ENCODE peak calls at places on chromosomes 5 and 9, in six cellular contexts. H is HCT116, X is H54, D is body of pancreas, V is suprapubic skin, A is heart left ventricle. P is an unnamed sample.

GRCh38 chr5:11069041-11069440 is 308.0 kb upstream of the DAP start:
- DNase-seq in A (no peak), H (no peak), V (no peak), D (no peak), X (no peak), P (no peak)

GRCh38 chr5:389197-389821 is 53.7 kb upstream of the EXOC3 start:
- DNase-seq in X (no peak), V (peak), D (no peak), A (no peak), H (no peak), P (no peak)

GRCh38 chr9:90189306-90189705 is 453.3 kb downstream of the DIRAS2 start:
- DNase-seq in X (no peak), H (no peak), V (no peak), A (no peak), D (no peak), P (no peak)

GRCh38 chr5:172420215-172420934 is 34.0 kb downstream of the SH3PXD2B start:
- DNase-seq in D (peak), H (peak), V (no peak), A (peak), X (peak), P (no peak)

GRCh38 chr5:121263456-121263855 is 588.2 kb upstream of the FTMT start:
- DNase-seq in H (no peak), X (no peak), V (no peak), D (no peak), A (no peak), P (no peak)

GRCh38 chr5:38796739-38797108 is 49.1 kb upstream of the OSMR start:
- DNase-seq in X (no peak), H (no peak), A (no peak), V (no peak), D (no peak), P (no peak)

GRCh38 chr5:153831976-153832375 is 206.7 kb downstream of the FAM114A2 start:
- DNase-seq in V (no peak), A (no peak), D (no peak), X (peak), H (peak), P (peak)

GRCh38 chr9:130122465-130122864 is 49.7 kb upstream of the NCS1 start:
- DNase-seq in D (no peak), A (no peak), V (no peak), X (no peak), H (no peak), P (no peak)

GRCh38 chr5:154755361-154756202 is at the start of gene LARP1:
- DNase-seq in V (no peak), D (peak), A (peak), H (no peak), X (peak), P (peak)

GRCh38 chr9:133528001-133528886 is 3.5 kb upstream of the MYMK start:
- DNase-seq in H (no peak), V (no peak), X (no peak), A (no peak), D (peak), P (no peak)

GRCh38 chr9:38421498-38422211 is 2.6 kb downstream of the IGFBPL1 start:
- DNase-seq in D (no peak), A (no peak), X (no peak), H (no peak), V (no peak), P (no peak)

GRCh38 chr5:34813473-34813872 is 25.5 kb upstream of the TTC23L start:
- DNase-seq in A (no peak), D (no peak), H (no peak), X (no peak), V (no peak), P (no peak)

GRCh38 chr9:129712595-129713524 is 40.0 kb downstream of the PTGES start:
- DNase-seq in V (no peak), A (no peak), X (no peak), D (no peak), H (no peak), P (no peak)

GRCh38 chr5:883475-884181 is 9.0 kb downstream of the BRD9 start:
- DNase-seq in H (no peak), X (no peak), V (peak), A (no peak), D (no peak), P (no peak)

GRCh38 chr9:96398582-96399334 is 15.2 kb upstream of the SLC35D2 start:
- DNase-seq in V (no peak), H (no peak), A (no peak), D (no peak), X (no peak), P (no peak)

GRCh38 chr5:159097461-159098284 is 2.0 kb downstream of the EBF1 start:
- DNase-seq in X (no peak), D (peak), H (no peak), V (no peak), A (peak), P (no peak)

GRCh38 chr9:137665697-137666504 is 47.1 kb downstream of the EHMT1 start:
- DNase-seq in A (no peak), D (no peak), X (no peak), V (no peak), H (no peak), P (no peak)

GRCh38 chr9:94135222-94135621 is 51.0 kb downstream of the PTPDC1 start:
- DNase-seq in H (no peak), V (no peak), D (no peak), A (peak), X (no peak), P (no peak)

GRCh38 chr9:89562186-89562814 is 42.5 kb upstream of the GADD45G start:
- DNase-seq in X (no peak), V (no peak), A (no peak), H (no peak), D (no peak), P (no peak)

GRCh38 chr5:135193213-135194125 is 159.4 kb upstream of the PITX1 start:
- DNase-seq in V (no peak), X (no peak), A (no peak), H (no peak), D (no peak), P (no peak)

GRCh38 chr9:137588891-137589290 is 1.4 kb downstream of the ZMYND19 start:
- DNase-seq in X (no peak), H (no peak), V (no peak), A (no peak), D (no peak), P (no peak)

GRCh38 chr5:122772446-122772845 is 2.4 kb upstream of the SNX2 start:
- DNase-seq in X (no peak), D (no peak), V (no peak), A (no peak), H (no peak), P (no peak)

GRCh38 chr5:14893351-14893750 is 21.8 kb upstream of the ANKH start:
- DNase-seq in A (no peak), D (no peak), V (no peak), H (no peak), X (no peak), P (no peak)

GRCh38 chr9:93230185-93230584 is 46.2 kb downstream of the WNK2 start:
- DNase-seq in A (no peak), V (no peak), D (no peak), X (no peak), H (no peak), P (no peak)

GRCh38 chr5:78509884-78510769 is 138.4 kb downstream of the LHFPL2 start:
- DNase-seq in A (peak), H (no peak), V (peak), X (no peak), D (peak), P (peak)

GRCh38 chr5:180127682-180128670 is 56.4 kb upstream of the RNF130 start:
- DNase-seq in V (peak), D (no peak), H (no peak), X (no peak), A (no peak), P (no peak)

GRCh38 chr9:118609355-118610044 is 759.7 kb downstream of the BRINP1 start:
- DNase-seq in A (no peak), H (no peak), X (peak), V (no peak), D (no peak), P (no peak)

GRCh38 chr5:97838214-97838613 is 655.2 kb upstream of the RIOK2 start:
- DNase-seq in A (no peak), X (peak), V (no peak), D (no peak), H (peak), P (no peak)

GRCh38 chr5:15442183-15442550 is 57.8 kb upstream of the FBXL7 start:
- DNase-seq in H (no peak), X (no peak), V (no peak), D (no peak), A (no peak), P (no peak)

GRCh38 chr9:71858102-71858798 is 52.7 kb downstream of the ABHD17B start:
- DNase-seq in X (no peak), D (no peak), A (no peak), V (no peak), H (no peak), P (no peak)

GRCh38 chr5:56357426-56357825 is 124.3 kb upstream of the ANKRD55 start:
- DNase-seq in V (no peak), X (no peak), D (no peak), H (no peak), A (no peak), P (no peak)

GRCh38 chr5:151574597-151574996 is 16.5 kb downstream of the FAT2 start:
- DNase-seq in H (no peak), V (peak), X (no peak), A (no peak), D (no peak), P (no peak)

GRCh38 chr9:121735065-121735791 is 83.8 kb downstream of the DAB2IP start:
- DNase-seq in A (no peak), V (no peak), X (peak), H (no peak), D (no peak), P (peak)

GRCh38 chr9:22257026-22257425 is 189.6 kb upstream of the DMRTA1 start:
- DNase-seq in H (no peak), X (no peak), A (no peak), V (no peak), D (no peak), P (no peak)

GRCh38 chr9:35111006-35111933 is 4.4 kb downstream of the ATOSB start:
- DNase-seq in V (peak), X (peak), D (peak), H (peak), A (peak), P (peak)

GRCh38 chr5:53342261-53342660 is 138.2 kb upstream of the FST start:
- DNase-seq in V (no peak), H (no peak), X (no peak), A (no peak), D (no peak), P (no peak)

GRCh38 chr9:98822661-98823060 is 15.2 kb downstream of the GALNT12 start:
- DNase-seq in V (no peak), X (no peak), A (no peak), D (no peak), H (no peak), P (no peak)

GRCh38 chr5:132215329-132215728 is 12.3 kb downstream of the P4HA2 start:
- DNase-seq in X (peak), A (peak), D (peak), H (no peak), V (peak), P (no peak)
- TF ChIP-seq POLR2A in X (peak), A (peak), D (peak), H (no peak), V (no peak), P (no peak)

GRCh38 chr9:91424403-91425176 is 958 bp upstream of the NFIL3 start:
- DNase-seq in H (no peak), V (peak), X (peak), D (peak), A (peak), P (peak)

GRCh38 chr9:91425270-91425669 is 1.6 kb upstream of the NFIL3 start:
- DNase-seq in D (no peak), X (no peak), A (no peak), H (no peak), V (no peak), P (no peak)

GRCh38 chr9:91421987-91422765 is 1.5 kb downstream of the NFIL3 start:
- DNase-seq in V (no peak), X (peak), H (no peak), D (peak), A (no peak), P (peak)

GRCh38 chr9:91422832-91423711 is 560 bp downstream of the NFIL3 start:
- DNase-seq in H (no peak), D (peak), V (peak), X (peak), A (peak), P (peak)

DNA sequence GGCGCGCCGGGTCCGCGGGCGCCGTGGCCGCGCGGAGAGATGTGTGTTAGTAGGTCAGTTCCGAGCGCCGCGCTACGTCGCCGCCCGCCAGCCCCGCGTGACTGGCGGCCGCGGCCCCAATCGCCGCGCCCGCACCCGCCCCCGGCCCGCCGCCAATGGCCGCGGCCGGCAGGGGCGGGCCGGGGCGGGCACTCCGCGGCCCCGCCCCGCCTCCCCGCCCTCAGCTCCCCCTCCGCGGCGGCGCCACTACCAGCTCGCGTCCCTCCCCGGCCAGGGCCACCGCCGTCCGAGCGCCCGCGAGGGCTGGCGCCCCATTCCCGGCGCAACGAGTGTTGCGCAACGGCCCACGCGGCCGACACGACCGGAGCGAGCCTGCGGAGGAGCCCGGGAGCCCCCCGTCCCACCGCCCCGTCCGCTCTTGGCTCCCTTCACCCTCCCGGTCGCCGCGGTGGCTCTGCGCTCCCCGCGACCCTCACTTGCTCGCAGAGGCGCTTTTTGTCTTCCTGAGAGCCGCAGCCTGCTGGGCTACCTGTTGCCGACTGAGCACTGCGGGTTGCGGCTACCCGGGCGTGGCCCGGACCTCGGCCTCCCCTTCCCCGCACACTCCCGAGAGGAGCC is at the start of gene NFIL3:
- DNase-seq in D (peak), V (peak), H (no peak), A (peak), X (peak), P (peak)
- TF ChIP-seq POLR2A in D (peak), V (peak), H (peak), A (peak), X (peak), P (no peak)

DNA sequence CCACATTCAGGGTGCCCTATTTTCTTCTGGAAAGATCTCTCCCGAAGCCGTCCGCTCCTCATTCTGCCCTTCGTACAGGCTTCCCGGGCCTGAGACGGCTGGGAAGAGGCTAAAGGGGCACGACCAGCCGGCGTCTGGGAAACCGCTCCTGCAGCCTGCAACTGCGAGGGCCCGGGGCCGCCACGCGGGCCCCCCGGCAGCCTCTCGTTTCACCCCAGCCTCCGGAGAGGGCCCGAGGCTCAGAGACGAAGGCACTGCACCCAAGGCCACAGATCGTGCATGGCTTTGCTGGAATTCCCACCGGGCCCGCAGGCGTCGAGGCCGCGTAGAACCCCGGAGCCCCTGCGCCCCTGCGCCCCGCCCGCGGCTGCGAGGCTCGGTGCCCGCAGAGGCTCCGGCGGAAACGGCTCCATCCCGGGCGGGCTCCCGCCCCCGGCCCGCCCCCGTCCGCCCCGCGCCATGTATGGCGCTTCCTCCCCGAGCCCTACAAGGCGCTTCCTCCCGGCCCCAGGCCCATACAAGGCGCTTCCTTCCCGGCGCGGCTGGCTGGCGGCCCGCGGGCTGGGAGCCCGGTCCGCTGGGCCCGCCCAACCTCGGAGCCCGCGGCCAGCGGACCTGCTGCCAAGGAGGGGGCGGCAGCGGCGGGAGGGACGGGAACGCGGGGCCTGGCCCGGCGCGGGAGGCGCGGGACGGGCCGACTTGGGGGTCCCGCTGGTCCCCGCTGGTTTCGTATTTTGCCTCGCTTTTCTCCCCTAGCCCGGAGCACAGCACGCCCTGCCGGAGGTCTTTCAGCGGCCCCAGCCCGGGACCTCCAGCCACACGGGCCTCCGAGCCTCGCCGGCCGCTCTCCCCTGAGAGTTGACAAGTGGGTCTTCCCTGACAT is 26.6 kb downstream of the EGR1 start:
- DNase-seq in H (peak), X (peak), A (peak), D (peak), V (peak), P (peak)
- TF ChIP-seq POLR2A in H (peak), X (no peak), A (no peak), D (peak), V (no peak), P (peak)

GRCh38 chr9:108855529-108855886 is 278 bp downstream of the ACTL7B start:
- DNase-seq in X (no peak), A (no peak), H (no peak), D (no peak), V (no peak), P (no peak)

GRCh38 chr9:108852089-108852488 is 3.7 kb downstream of the ACTL7B start:
- DNase-seq in A (no peak), X (no peak), H (no peak), D (no peak), V (no peak), P (no peak)

GRCh38 chr9:108854641-108855528 is 901 bp downstream of the ACTL7B start:
- DNase-seq in V (no peak), H (no peak), A (no peak), D (no peak), X (no peak), P (no peak)

GRCh38 chr9:108855888-108856287 is at the start of gene ACTL7B:
- DNase-seq in V (no peak), D (no peak), A (no peak), H (no peak), X (no peak), P (no peak)

DNA sequence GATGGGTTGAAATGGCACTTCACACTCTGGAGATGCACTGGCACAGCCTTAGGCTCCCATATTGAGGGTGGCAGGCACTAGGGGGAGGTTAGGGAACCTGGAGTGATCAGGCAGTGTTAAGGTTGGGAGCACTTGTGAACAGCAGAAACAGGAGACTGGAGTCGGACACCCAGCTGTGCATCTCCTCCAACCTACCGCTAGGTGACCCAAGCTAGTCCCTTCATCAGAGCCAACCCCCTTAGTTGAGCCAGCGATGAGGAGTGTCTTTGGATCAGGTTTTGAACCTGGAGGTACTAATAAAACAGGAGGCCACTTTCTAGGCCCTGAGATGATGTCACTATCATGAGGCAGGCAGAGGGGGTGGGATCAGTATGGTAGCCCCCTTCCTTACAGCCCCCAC is 1.7 kb downstream of the ACTL7B start:
- DNase-seq in V (no peak), X (no peak), A (no peak), D (no peak), H (no peak), P (no peak)
- TF ChIP-seq POLR2A in V (no peak), X (no peak), A (no peak), D (no peak), H (no peak), P (no peak)

GRCh38 chr5:76755779-76756637 is 40.1 kb downstream of the F2R start:
- DNase-seq in X (no peak), D (no peak), A (no peak), V (no peak), H (no peak), P (no peak)
- TF ChIP-seq POLR2A in X (no peak), D (no peak), A (no peak), V (no peak), H (no peak), P (no peak)

GRCh38 chr9:31137850-31138160 is 1246.6 kb upstream of the ACO1 start:
- DNase-seq in H (no peak), A (no peak), D (no peak), X (no peak), V (no peak), P (no peak)
- TF ChIP-seq POLR2A in H (no peak), A (no peak), D (no peak), X (no peak), V (no peak), P (no peak)

GRCh38 chr9:136244116-136244775 is 1.4 kb downstream of the QSOX2 start:
- DNase-seq in H (no peak), V (no peak), A (no peak), D (no peak), X (no peak), P (peak)

GRCh38 chr9:136242908-136243525 is 2.6 kb downstream of the QSOX2 start:
- DNase-seq in D (no peak), A (no peak), V (no peak), H (no peak), X (no peak), P (peak)

GRCh38 chr9:136245194-136246150 is at the start of gene QSOX2:
- DNase-seq in D (peak), A (peak), V (peak), X (peak), H (peak), P (peak)

GRCh38 chr9:136243631-136244030 is 2.0 kb downstream of the QSOX2 start:
- DNase-seq in V (no peak), H (no peak), A (no peak), X (no peak), D (no peak), P (no peak)

DNA sequence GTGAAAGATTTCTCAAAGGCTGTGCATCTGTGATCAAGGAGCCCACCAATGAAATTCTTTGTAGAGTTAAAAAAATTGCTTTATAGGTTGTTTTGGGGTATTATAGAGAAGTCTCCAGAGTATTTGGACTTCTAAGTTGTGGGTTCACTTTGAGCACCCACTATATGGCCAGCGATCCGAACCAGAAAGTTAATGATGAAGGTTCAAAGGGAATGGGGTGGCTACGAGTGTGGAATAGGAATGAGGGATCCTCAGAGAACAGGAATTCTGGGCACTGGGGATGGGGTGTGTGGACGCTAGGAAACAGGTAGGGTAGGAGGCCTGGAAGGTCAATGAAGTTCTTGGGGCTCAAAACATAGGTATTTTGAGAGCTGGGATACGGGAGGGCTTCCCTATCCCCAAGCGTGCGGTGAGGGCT is 827 bp downstream of the QSOX2 start:
- DNase-seq in X (no peak), D (no peak), A (no peak), H (no peak), V (no peak), P (no peak)
- TF ChIP-seq POLR2A in X (no peak), D (no peak), A (no peak), H (no peak), V (no peak), P (no peak)